ENCODE peak calls at places on chromosome 4, in eight cellular contexts. O is thoracic aorta, C is GM23338, W is A549, A is ovary, M is uterus, J is psoas muscle, Z is K562. U is an unnamed sample. For H3K4me1, the result is how much of the 10 kb centered on the place peaks cover.

GRCh38 chr4:137307806-137308205 is 224.5 kb downstream of the PCDH18 start:
- DNase-seq in O (peak), C (no peak), W (no peak), A (peak), M (peak), J (no peak), Z (no peak), U (no peak)

GRCh38 chr4:5003372-5003857 is 15.8 kb downstream of the CYTL1 start:
- DNase-seq in O (no peak), C (no peak), W (no peak), A (no peak), M (no peak), J (no peak), Z (peak), U (no peak)

GRCh38 chr4:187000281-187000680 is 276.6 kb upstream of the FAT1 start:
- DNase-seq in O (no peak), C (no peak), W (no peak), A (no peak), M (no peak), J (no peak), Z (no peak), U (no peak)

GRCh38 chr4:113837397-113837796 is 75.9 kb upstream of the CAMK2D start:
- DNase-seq in O (no peak), C (no peak), W (peak), A (no peak), M (no peak), J (no peak), Z (no peak), U (no peak)

GRCh38 chr4:101774807-101775206 is 15.7 kb upstream of the BANK1 start:
- DNase-seq in O (no peak), C (no peak), W (no peak), A (no peak), M (no peak), J (no peak), Z (no peak), U (no peak)

GRCh38 chr4:169823685-169824084 is 65.9 kb upstream of the HPF1 start:
- DNase-seq in O (no peak), C (peak), W (no peak), A (no peak), M (no peak), J (no peak), Z (peak), U (no peak)

GRCh38 chr4:2372488-2373030 is 45.9 kb downstream of the ZFYVE28 start:
- DNase-seq in O (no peak), C (no peak), W (no peak), A (no peak), M (no peak), J (no peak), Z (no peak), U (no peak)

GRCh38 chr4:158322119-158322518 is 111.8 kb downstream of the TMEM144 start:
- DNase-seq in O (no peak), C (no peak), W (no peak), A (no peak), M (no peak), J (no peak), Z (no peak), U (no peak)

GRCh38 chr4:160956875-160957274 is 1206.9 kb downstream of the FSTL5 start:
- DNase-seq in O (no peak), C (no peak), W (no peak), A (no peak), M (no peak), J (no peak), Z (no peak), U (no peak)

GRCh38 chr4:81625422-81626417 is 154.0 kb upstream of the RASGEF1B start:
- DNase-seq in O (no peak), C (no peak), W (no peak), A (no peak), M (no peak), J (no peak), Z (no peak), U (no peak)

GRCh38 chr4:102867278-102868152 is 1.3 kb upstream of the CISD2 start:
- DNase-seq in O (no peak), C (no peak), W (no peak), A (no peak), M (no peak), J (no peak), Z (no peak), U (no peak)

GRCh38 chr4:7802093-7802726 is 137.5 kb downstream of the AFAP1 start:
- DNase-seq in O (no peak), C (peak), W (peak), A (peak), M (peak), J (peak), Z (peak), U (peak)

GRCh38 chr4:137647375-137647774 is 115.1 kb upstream of the PCDH18 start:
- DNase-seq in O (no peak), C (no peak), W (no peak), A (no peak), M (no peak), J (no peak), Z (no peak), U (no peak)

GRCh38 chr4:110172972-110173371 is 25.4 kb downstream of the ELOVL6 start:
- DNase-seq in O (no peak), C (no peak), W (no peak), A (no peak), M (no peak), J (no peak), Z (no peak), U (no peak)

GRCh38 chr4:109645874-109646591 is 57.2 kb downstream of the CASP6 start:
- DNase-seq in O (no peak), C (no peak), W (no peak), A (no peak), M (no peak), J (no peak), Z (no peak), U (no peak)

GRCh38 chr4:25813705-25814104 is 49.1 kb downstream of the SEL1L3 start:
- DNase-seq in O (no peak), C (no peak), W (peak), A (peak), M (no peak), J (no peak), Z (no peak), U (no peak)

GRCh38 chr4:16443504-16444088 is 217.3 kb upstream of the TAPT1 start:
- DNase-seq in O (no peak), C (peak), W (peak), A (no peak), M (no peak), J (no peak), Z (peak), U (no peak)

GRCh38 chr4:137664055-137664405 is 131.7 kb upstream of the PCDH18 start:
- DNase-seq in O (no peak), C (peak), W (no peak), A (no peak), M (no peak), J (no peak), Z (no peak), U (no peak)

GRCh38 chr4:145939856-145940255 is 1.2 kb upstream of the ZNF827 start:
- DNase-seq in O (no peak), C (no peak), W (no peak), A (no peak), M (no peak), J (no peak), Z (no peak), U (no peak)

GRCh38 chr4:3766791-3767561 is 791 bp downstream of the ADRA2C start:
- DNase-seq in O (no peak), C (peak), W (no peak), A (no peak), M (peak), J (no peak), Z (no peak), U (no peak)

GRCh38 chr4:10160280-10160856 is 43.8 kb upstream of the WDR1 start:
- DNase-seq in O (no peak), C (peak), W (no peak), A (no peak), M (no peak), J (no peak), Z (peak), U (no peak)

GRCh38 chr4:128811571-128812359 is 2.3 kb downstream of the JADE1 start:
- DNase-seq in O (peak), C (peak), W (peak), A (peak), M (peak), J (peak), Z (peak), U (peak)

GRCh38 chr4:3530051-3530450 is 2.2 kb downstream of the LRPAP1 start:
- DNase-seq in O (no peak), C (no peak), W (no peak), A (no peak), M (no peak), J (peak), Z (no peak), U (no peak)

DNA sequence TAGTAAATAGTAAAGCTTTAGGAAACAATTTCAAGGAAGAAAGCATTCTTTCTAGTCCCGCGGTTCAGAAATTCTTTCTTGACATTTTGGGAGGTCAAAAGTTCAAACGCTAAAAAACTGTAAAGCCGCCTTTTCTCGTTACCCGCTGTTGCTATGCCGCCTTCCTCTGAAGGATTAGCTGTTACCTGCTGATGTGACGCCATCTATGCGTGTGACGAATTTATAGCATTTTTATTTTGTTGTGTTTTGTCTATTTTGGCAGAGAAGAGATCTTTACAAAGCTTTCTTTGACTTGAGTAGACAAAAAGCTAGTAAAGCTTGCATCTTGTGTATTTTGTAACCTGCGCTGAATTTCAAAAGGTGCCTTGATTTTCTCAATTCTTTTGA is 106.2 kb upstream of the STOX2 start:
- DNase-seq in O (no peak), C (peak), W (no peak), A (no peak), M (no peak), J (no peak), Z (no peak), U (no peak)
- H3K4me3 ChIP-seq in O (no peak), C (peak), W (no peak), A (no peak), M (no peak), J (peak), Z (no peak), U (peak)

DNA sequence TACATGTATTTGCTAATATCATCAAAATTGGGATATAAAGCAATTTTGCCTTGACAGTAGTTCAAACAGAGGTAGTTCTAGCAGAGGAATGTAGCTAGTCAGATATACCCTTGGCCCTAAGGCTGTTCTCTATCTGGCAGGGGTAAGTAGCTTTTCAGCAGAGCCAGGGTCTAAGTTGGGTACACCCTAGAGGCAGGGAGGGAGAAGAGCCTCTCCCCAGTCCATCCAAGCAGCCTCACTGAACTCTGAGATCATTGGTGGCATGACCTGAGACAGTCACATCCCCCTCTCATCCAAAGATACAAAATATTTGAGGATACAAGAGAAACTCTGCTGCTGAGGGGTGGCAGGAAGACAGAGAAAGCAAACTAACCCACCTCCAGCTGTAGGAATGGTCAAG is 343.7 kb downstream of the DHX15 start:
- DNase-seq in O (no peak), C (peak), W (no peak), A (no peak), M (no peak), J (no peak), Z (no peak), U (no peak)
- TF ChIP-seq CTCF in O (no peak), C (peak), W (no peak), A (no peak), M (no peak), J (no peak), Z (no peak), U (no peak)

GRCh38 chr4:153638999-153639398 is 45.1 kb upstream of the TLR2 start:
- DNase-seq in O (no peak), C (no peak), W (no peak), A (no peak), M (no peak), J (no peak), Z (no peak), U (no peak)
- H3K4me1 ChIP-seq in O (under half), C (under half), W (under half), A (under half), M (under half), J (under half), Z (under half), U (under half)

DNA sequence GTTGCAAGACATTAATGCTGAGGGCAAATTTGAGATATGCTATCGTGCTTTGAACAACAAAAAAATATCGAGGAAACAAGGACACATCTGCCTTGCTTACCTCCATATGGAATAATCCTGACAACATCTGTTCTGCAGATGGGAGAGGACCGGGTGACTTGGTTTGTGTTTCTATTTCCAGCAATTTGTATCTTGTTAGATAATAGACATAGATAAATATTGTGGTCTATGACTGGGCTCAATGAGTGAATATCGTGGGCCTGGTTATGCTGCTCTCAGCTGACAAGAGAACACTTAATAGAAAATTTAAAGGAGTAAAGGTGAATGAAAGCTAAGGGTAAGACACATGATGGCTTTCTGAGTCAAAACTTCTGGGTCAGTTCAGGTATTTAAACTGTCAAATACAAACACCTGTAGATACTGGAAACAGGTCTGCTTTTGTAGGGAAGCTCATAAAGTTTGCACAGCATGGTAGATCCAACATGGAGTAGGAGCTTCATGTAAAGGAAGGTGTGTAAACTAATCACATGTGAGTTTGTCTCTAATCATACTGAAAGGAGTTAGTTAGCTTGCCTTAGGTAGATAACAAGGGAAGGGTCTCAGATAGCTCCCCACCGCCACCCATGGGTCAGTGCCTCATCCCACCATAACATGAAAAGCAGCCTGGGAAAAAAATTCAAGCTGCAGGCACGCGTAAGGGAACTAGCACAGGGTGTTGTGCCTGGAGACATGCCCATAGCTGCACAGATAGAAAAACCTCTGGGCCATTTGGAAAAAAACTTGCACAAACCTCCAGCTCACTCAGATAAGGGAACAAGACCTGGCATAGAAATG is 904.1 kb upstream of the EPHA5 start:
- DNase-seq in O (no peak), C (peak), W (no peak), A (no peak), M (no peak), J (no peak), Z (no peak), U (no peak)
- H3K4me3 ChIP-seq in O (peak), C (no peak), W (peak), A (no peak), M (no peak), J (no peak), Z (no peak), U (peak)

GRCh38 chr4:93786149-93786548 is 42.4 kb upstream of the ATOH1 start:
- DNase-seq in O (no peak), C (no peak), W (no peak), A (no peak), M (no peak), J (no peak), Z (no peak), U (no peak)

GRCh38 chr4:93791570-93792195 is 36.9 kb upstream of the ATOH1 start:
- DNase-seq in O (no peak), C (peak), W (peak), A (peak), M (no peak), J (no peak), Z (peak), U (no peak)

DNA sequence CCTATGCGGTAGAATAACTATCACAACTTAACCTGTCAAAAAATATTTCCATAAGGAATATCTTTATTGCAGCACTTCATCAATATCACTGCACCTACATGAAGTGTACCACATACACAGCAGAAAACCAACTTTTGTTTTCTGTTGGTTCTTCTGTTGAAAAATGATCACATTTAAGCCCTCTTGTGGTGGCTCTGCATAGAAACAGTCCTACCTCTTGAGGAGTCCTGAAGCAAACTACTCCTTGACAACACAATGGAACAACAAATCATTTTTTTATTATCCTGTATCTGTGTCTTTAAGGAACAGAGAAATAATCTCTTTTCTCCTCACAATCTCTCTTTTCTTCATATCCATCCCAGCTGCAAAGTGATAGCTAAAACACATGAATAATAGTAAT is 39.8 kb upstream of the ATOH1 start:
- DNase-seq in O (no peak), C (peak), W (peak), A (no peak), M (no peak), J (no peak), Z (peak), U (no peak)
- TF ChIP-seq CTCF in O (no peak), C (peak), W (peak), A (no peak), M (no peak), J (no peak), Z (peak), U (no peak)

DNA sequence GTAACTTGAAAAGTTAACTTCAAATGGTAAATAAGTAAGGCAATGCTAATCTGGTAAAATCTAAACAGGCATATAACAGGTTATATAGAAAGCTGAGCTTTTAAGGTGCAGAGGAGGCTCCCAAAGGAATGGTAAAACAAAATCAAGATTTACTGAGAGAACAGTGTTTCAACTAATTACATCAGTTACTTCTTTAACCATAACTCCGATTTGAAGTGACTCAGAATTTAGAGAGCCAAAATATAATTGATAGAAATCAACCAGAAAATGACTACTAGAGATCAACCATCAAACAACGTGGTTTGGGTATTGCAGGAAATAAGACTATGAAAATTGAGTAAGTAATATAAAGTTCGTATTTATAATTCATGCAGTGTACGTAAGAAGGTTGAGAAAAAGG is 6.9 kb downstream of the G3BP2 start:
- DNase-seq in O (no peak), C (no peak), W (no peak), A (no peak), M (no peak), J (no peak), Z (no peak), U (no peak)
- H3K4me1 ChIP-seq in O (under half), C (half or more), W (under half), A (under half), M (under half), J (half or more), Z (under half), U (under half)

GRCh38 chr4:185656467-185656890 is 121.2 kb upstream of the PDLIM3 start:
- DNase-seq in O (no peak), C (peak), W (no peak), A (peak), M (peak), J (peak), Z (no peak), U (no peak)
- H3K4me3 ChIP-seq in O (peak), C (no peak), W (no peak), A (peak), M (no peak), J (peak), Z (no peak), U (peak)

GRCh38 chr4:143399113-143399949 is 62.7 kb downstream of the GAB1 start:
- DNase-seq in O (no peak), C (peak), W (no peak), A (no peak), M (no peak), J (no peak), Z (peak), U (no peak)

GRCh38 chr4:143397335-143397734 is 60.7 kb downstream of the GAB1 start:
- DNase-seq in O (no peak), C (no peak), W (no peak), A (no peak), M (no peak), J (no peak), Z (no peak), U (no peak)

GRCh38 chr4:143395054-143395453 is 58.4 kb downstream of the GAB1 start:
- DNase-seq in O (no peak), C (no peak), W (no peak), A (no peak), M (no peak), J (no peak), Z (no peak), U (no peak)

GRCh38 chr4:143397887-143398286 is 61.2 kb downstream of the GAB1 start:
- DNase-seq in O (no peak), C (no peak), W (no peak), A (no peak), M (no peak), J (no peak), Z (no peak), U (no peak)

GRCh38 chr4:143396695-143397094 is 60.0 kb downstream of the GAB1 start:
- DNase-seq in O (no peak), C (peak), W (no peak), A (no peak), M (no peak), J (no peak), Z (no peak), U (no peak)
- TF ChIP-seq CTCF in O (no peak), C (peak), W (no peak), A (no peak), M (no peak), J (no peak), Z (peak), U (no peak)

DNA sequence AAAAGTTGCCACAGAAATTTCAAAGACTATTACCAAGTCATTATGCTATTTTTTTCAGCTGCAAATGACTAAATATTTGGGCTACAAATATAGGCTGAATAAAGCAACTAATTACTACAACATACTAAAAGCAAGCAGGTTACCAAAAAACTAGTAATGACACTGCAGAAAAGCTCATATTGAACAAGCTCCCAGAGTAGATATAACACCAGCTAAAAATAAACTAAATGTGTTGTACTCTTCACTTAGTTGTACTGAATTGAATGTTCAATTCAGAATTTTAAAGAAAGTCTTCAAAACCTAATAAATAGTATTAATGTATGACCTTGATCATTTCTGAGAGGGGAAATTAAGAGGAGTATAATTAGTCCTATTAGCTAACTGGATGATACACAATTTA is 12.0 kb downstream of the ATP8A1 start:
- DNase-seq in O (no peak), C (no peak), W (no peak), A (no peak), M (no peak), J (no peak), Z (no peak), U (no peak)
- H3K4me1 ChIP-seq in O (under half), C (under half), W (under half), A (under half), M (under half), J (half or more), Z (under half), U (under half)

U was measured in breast epithelium.